ENCODE peak calls at places on chromosomes 5 and 9, in five cellular contexts. N, K, S, A and E are unnamed samples.

GRCh38 chr9:76530458-76531100 is 71.6 kb downstream of the GCNT1 start:
- DNase-seq in N (no peak), K (no peak), S (no peak), A (no peak), E (no peak)

GRCh38 chr5:58717303-58718012 is 134.6 kb downstream of the RAB3C start:
- DNase-seq in N (no peak), K (no peak), S (peak; percentile 49), A (no peak), E (no peak)

GRCh38 chr5:6029811-6030271 is 348.5 kb downstream of the MED10 start:
- DNase-seq in N (no peak), K (no peak), S (no peak), A (no peak), E (no peak)

GRCh38 chr9:94269264-94269663 is 10.2 kb downstream of the ZNF169 start:
- DNase-seq in N (no peak), K (no peak), S (no peak), A (no peak), E (no peak)

GRCh38 chr5:146291421-146292074 is 47.1 kb upstream of the POU4F3 start:
- DNase-seq in N (no peak), K (no peak), S (peak; percentile 79), A (no peak), E (no peak)

GRCh38 chr5:59054963-59055528 is 472.2 kb downstream of the RAB3C start:
- DNase-seq in N (no peak), K (no peak), S (no peak), A (no peak), E (no peak)

GRCh38 chr9:105157178-105157583 is 87.3 kb upstream of the SLC44A1 start:
- DNase-seq in N (peak; percentile 57), K (no peak), S (peak; percentile 66), A (peak; percentile 54), E (peak; percentile 57)

GRCh38 chr5:125440905-125441304 is 694.5 kb upstream of the ZNF608 start:
- DNase-seq in N (no peak), K (no peak), S (no peak), A (no peak), E (no peak)

GRCh38 chr9:120890415-120891254 is 13.6 kb upstream of the PHF19 start:
- DNase-seq in N (no peak), K (no peak), S (no peak), A (peak; percentile 57), E (no peak)

GRCh38 chr5:80220268-80220897 is 35.5 kb downstream of the SERINC5 start:
- DNase-seq in N (no peak), K (no peak), S (no peak), A (no peak), E (no peak)

GRCh38 chr9:12784461-12785250 is 9.8 kb downstream of the LURAP1L start:
- DNase-seq in N (peak; percentile 72), K (peak; percentile 62), S (no peak), A (peak; percentile 67), E (no peak)

GRCh38 chr9:120698766-120699165 is 15.5 kb downstream of the MEGF9 start:
- DNase-seq in N (no peak), K (no peak), S (no peak), A (no peak), E (no peak)

GRCh38 chr9:27602954-27603353 is 29.7 kb upstream of the C9orf72 start:
- DNase-seq in N (no peak), K (no peak), S (no peak), A (no peak), E (no peak)

GRCh38 chr5:126488362-126489065 is 65.3 kb downstream of the GRAMD2B start:
- DNase-seq in N (no peak), K (no peak), S (peak; percentile 38), A (no peak), E (no peak)

GRCh38 chr5:167348980-167349379 is 942.5 kb upstream of the WWC1 start:
- DNase-seq in N (no peak), K (no peak), S (no peak), A (no peak), E (no peak)

GRCh38 chr5:126594077-126594476 is 942 bp downstream of the ALDH7A1 start:
- DNase-seq in N (no peak), K (no peak), S (peak; percentile 29), A (no peak), E (no peak)

GRCh38 chr5:11139471-11139870 is 378.4 kb upstream of the DAP start:
- DNase-seq in N (no peak), K (no peak), S (no peak), A (no peak), E (no peak)

GRCh38 chr5:170333161-170333909 is 35.8 kb upstream of the LCP2 start:
- DNase-seq in N (peak; percentile 20), K (no peak), S (peak; percentile 68), A (no peak), E (no peak)

GRCh38 chr9:74322661-74323314 is 174.3 kb upstream of the RORB start:
- DNase-seq in N (peak; percentile 6), K (no peak), S (peak; percentile 8), A (no peak), E (no peak)

GRCh38 chr9:109317979-109318671 is 2.7 kb downstream of the EPB41L4B start:
- DNase-seq in N (peak; percentile 41), K (no peak), S (peak; percentile 50), A (no peak), E (no peak)

GRCh38 chr5:672329-673139 is 20.6 kb downstream of the TPPP start:
- DNase-seq in N (peak; percentile 72), K (peak; percentile 85), S (peak; percentile 89), A (peak; percentile 61), E (no peak)

GRCh38 chr5:54385994-54386393 is 69.5 kb upstream of the HSPB3 start:
- DNase-seq in N (no peak), K (no peak), S (no peak), A (no peak), E (no peak)

GRCh38 chr9:126109575-126109974 is 217.1 kb upstream of the MVB12B start:
- DNase-seq in N (no peak), K (peak; percentile 19), S (no peak), A (no peak), E (no peak)

GRCh38 chr5:78731884-78732283 is 83.3 kb upstream of the LHFPL2 start:
- DNase-seq in N (no peak), K (no peak), S (no peak), A (no peak), E (no peak)

GRCh38 chr9:75976549-75976948 is 86.1 kb downstream of the PCSK5 start:
- DNase-seq in N (no peak), K (no peak), S (no peak), A (no peak), E (no peak)

GRCh38 chr5:110045153-110045552 is 355.4 kb downstream of the MAN2A1 start:
- DNase-seq in N (no peak), K (no peak), S (no peak), A (no peak), E (no peak)

GRCh38 chr5:179747815-179748214 is 15.2 kb downstream of the MAML1 start:
- DNase-seq in N (no peak), K (no peak), S (no peak), A (no peak), E (no peak)

GRCh38 chr5:132267931-132268501 is 10.5 kb downstream of the PDLIM4 start:
- DNase-seq in N (no peak), K (peak; percentile 57), S (no peak), A (no peak), E (no peak)

GRCh38 chr5:132663771-132664695 is 6.1 kb downstream of the IL13 start:
- DNase-seq in N (no peak), K (no peak), S (no peak), A (no peak), E (no peak)

GRCh38 chr9:113898151-113898550 is 22.0 kb downstream of the ZNF618 start:
- DNase-seq in N (no peak), K (no peak), S (no peak), A (no peak), E (no peak)

GRCh38 chr9:129073404-129073803 is 7.5 kb upstream of the DOLPP1 start:
- DNase-seq in N (no peak), K (no peak), S (no peak), A (no peak), E (no peak)

GRCh38 chr5:180849827-180850226 is 11.2 kb downstream of the ZFP62 start:
- DNase-seq in N (no peak), K (no peak), S (no peak), A (no peak), E (no peak)
- H3K9me3 ChIP-seq in N (no peaks in the 10 kb centered on the region), K (peaks cover 25% of the 10 kb centered on the region), S (peaks cover 60% of the 10 kb centered on the region), A (peaks cover 18% of the 10 kb centered on the region), E (no peaks in the 10 kb centered on the region)

GRCh38 chr9:122518841-122519240 is at the start of gene OR1J4:
- DNase-seq in N (no peak), K (no peak), S (no peak), A (no peak), E (no peak)

GRCh38 chr9:122519376-122519775 is 435 bp downstream of the OR1J4 start:
- DNase-seq in N (no peak), K (no peak), S (no peak), A (no peak), E (no peak)

GRCh38 chr9:122518226-122518625 is 715 bp upstream of the OR1J4 start:
- DNase-seq in N (no peak), K (no peak), S (no peak), A (no peak), E (no peak)
- H3K9me3 ChIP-seq in N (no peaks in the 10 kb centered on the region), K (no peaks in the 10 kb centered on the region), S (peaks cover 21% of the 10 kb centered on the region), A (no peaks in the 10 kb centered on the region), E (no peaks in the 10 kb centered on the region)

GRCh38 chr5:14161825-14162556 is 18.8 kb downstream of the TRIO start:
- DNase-seq in N (no peak), K (no peak), S (no peak), A (no peak), E (no peak)

GRCh38 chr5:14164764-14165163 is 21.6 kb downstream of the TRIO start:
- DNase-seq in N (no peak), K (no peak), S (no peak), A (no peak), E (no peak)

GRCh38 chr5:14165375-14166091 is 22.4 kb downstream of the TRIO start:
- DNase-seq in N (no peak), K (no peak), S (no peak), A (no peak), E (no peak)

GRCh38 chr5:14166437-14166836 is 23.3 kb downstream of the TRIO start:
- DNase-seq in N (no peak), K (no peak), S (no peak), A (no peak), E (no peak)

GRCh38 chr5:14164164-14164720 is 21.1 kb downstream of the TRIO start:
- DNase-seq in N (no peak), K (no peak), S (no peak), A (no peak), E (no peak)
- H3K9me3 ChIP-seq in N (no peaks in the 10 kb centered on the region), K (no peaks in the 10 kb centered on the region), S (no peaks in the 10 kb centered on the region), A (no peaks in the 10 kb centered on the region), E (no peaks in the 10 kb centered on the region)

GRCh38 chr5:8508196-8508595 is 639.2 kb downstream of the MTRR start:
- DNase-seq in N (no peak), K (no peak), S (no peak), A (no peak), E (no peak)
- H3K9me3 ChIP-seq in N (no peaks in the 10 kb centered on the region), K (no peaks in the 10 kb centered on the region), S (no peaks in the 10 kb centered on the region), A (no peaks in the 10 kb centered on the region), E (no peaks in the 10 kb centered on the region)

DNA sequence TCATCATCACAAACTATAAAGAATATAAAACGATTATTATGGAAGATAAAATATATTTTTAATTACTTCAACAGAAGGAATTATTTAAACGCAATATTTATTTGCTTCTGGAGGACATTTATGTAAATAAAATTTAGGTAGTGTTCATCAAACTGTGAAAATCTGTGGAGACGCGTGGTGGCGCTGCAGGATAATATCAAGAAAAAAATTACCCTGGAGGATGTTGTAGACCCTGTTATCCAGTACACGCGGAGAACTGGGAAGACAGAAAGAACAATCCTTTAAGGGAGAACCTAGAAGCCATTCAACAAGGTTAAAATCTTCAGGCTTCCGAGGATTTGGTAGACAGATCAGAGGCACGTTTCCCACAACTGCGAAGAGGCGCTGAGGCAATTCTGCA is at the start of gene PCDHB12:
- DNase-seq in N (peak; percentile 48), K (no peak), S (peak; percentile 22), A (no peak), E (no peak)
- H3K9me3 ChIP-seq in N (peaks cover 12% of the 10 kb centered on the region), K (peaks cover 13% of the 10 kb centered on the region), S (no peaks in the 10 kb centered on the region), A (peaks cover 50% of the 10 kb centered on the region), E (no peaks in the 10 kb centered on the region)